ENCODE peak calls at places on chromosomes 2 and 18, in five cellular contexts. X, R, N, O and U are unnamed samples.

GRCh38 chr2:232886176-232886575 is 16.1 kb downstream of the SNORC start:
- DNase-seq in N (no peak), R (no peak), X (no peak), O (no peak), U (no peak)

GRCh38 chr2:39121523-39122063 is 742 bp upstream of the SOS1 start:
- DNase-seq in X (peak), N (no peak), R (no peak), O (no peak), U (no peak)

GRCh38 chr2:85073061-85073460 is 60.1 kb upstream of the TCF7L1 start:
- DNase-seq in O (no peak), X (no peak), R (no peak), N (no peak), U (no peak)

GRCh38 chr2:79327460-79327859 is 167.9 kb upstream of the REG3A start:
- DNase-seq in O (no peak), R (no peak), N (no peak), X (no peak), U (no peak)

GRCh38 chr2:10779776-10780490 is 32.7 kb downstream of the PDIA6 start:
- DNase-seq in O (no peak), X (no peak), N (no peak), R (no peak), U (no peak)

GRCh38 chr2:168700615-168701245 is 101.7 kb upstream of the NOSTRIN start:
- DNase-seq in R (no peak), N (peak), O (no peak), X (peak), U (no peak)

GRCh38 chr2:64863097-64863820 is 125.9 kb upstream of the SLC1A4 start:
- DNase-seq in O (no peak), R (no peak), N (no peak), X (no peak), U (no peak)

GRCh38 chr2:119425620-119426395 is 5.8 kb upstream of the TMEM37 start:
- DNase-seq in O (no peak), R (no peak), X (no peak), N (no peak), U (no peak)

GRCh38 chr2:6692819-6693218 is 172.9 kb downstream of the CMPK2 start:
- DNase-seq in O (no peak), N (no peak), R (no peak), X (no peak), U (no peak)

GRCh38 chr2:6973895-6974545 is 56.8 kb downstream of the RNF144A start:
- DNase-seq in O (no peak), R (no peak), N (no peak), X (peak), U (no peak)

GRCh38 chr2:114525955-114526354 is 83.5 kb downstream of the DPP10 start:
- DNase-seq in N (no peak), R (no peak), X (no peak), O (no peak), U (no peak)

GRCh38 chr2:140601342-140601741 is 1529.5 kb downstream of the LRP1B start:
- DNase-seq in N (no peak), O (no peak), R (no peak), X (no peak), U (no peak)

GRCh38 chr2:196606516-196606915 is 33.0 kb upstream of the CCDC150 start:
- DNase-seq in X (no peak), N (no peak), R (no peak), O (no peak), U (no peak)

GRCh38 chr18:2901405-2901989 is 54.7 kb downstream of the EMILIN2 start:
- DNase-seq in O (peak), R (no peak), X (peak), N (peak), U (no peak)

DNA sequence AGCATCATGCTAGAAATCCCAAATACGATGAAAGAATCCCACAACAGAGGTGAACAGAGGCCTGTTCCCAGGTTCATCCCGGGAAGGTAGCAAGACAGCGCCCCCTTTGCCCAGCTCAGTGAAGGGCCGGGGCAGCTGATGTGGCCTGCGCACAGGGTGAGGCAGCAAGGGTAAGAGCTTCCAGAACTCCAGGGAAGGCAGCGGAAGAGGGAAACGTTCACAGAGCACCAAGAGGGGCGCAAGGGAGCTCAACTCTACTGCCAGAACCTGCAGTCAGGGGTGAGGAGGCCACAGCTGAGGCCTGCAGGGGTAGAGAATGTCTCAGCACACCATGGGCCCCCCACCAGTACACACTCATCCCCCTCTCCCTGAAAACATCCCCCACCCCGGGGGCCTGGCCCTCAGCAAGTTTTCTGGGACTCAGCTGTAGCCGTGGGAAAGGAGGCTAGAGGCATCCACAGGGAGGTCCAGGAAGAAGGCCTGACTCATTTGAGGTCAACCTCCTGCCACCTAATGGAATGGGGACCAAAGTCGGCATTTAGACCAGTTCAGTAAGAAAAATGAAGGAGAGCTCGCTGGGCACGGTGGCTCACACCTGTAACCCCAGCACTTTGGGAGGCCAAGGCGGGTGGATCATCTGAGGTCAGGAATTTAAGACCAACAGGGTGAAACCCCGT is 95.6 kb upstream of the ASAP2 start:
- DNase-seq in X (peak), N (peak), R (no peak), O (no peak), U (no peak)
- TF ChIP-seq CTCF in X (no peak), N (peak), R (peak), O (no peak), U (no peak)

DNA sequence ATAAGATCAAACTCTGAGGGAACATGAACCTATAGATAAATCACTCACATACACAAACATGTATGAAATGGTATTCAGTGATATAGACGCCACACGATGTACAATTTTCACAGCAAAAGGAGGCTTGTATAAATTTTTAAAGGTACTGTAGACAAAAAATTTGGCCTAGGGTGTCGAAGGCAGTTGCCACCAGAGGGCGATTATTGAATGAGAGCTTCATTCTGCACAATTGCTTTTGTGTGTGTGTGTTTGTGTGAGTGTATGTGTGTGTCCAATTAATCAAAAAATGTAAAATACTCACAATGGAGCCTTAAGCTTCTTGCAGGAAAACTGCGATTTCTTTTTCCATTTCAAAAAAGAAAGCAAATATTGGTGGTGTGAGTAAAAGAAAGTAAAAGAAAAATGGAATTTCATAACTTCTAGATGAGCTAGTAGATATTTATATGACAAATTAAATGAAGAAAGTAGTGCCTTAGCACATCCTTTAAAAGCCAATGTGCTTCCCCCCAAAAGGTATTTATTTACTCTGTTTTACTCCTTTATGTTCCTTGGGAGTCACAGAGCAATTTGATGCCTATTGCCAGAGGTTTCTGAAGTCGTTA is 800.1 kb downstream of the SATB2 start:
- DNase-seq in O (no peak), N (peak), R (peak), X (peak), U (no peak)
- TF ChIP-seq CTCF in O (no peak), N (peak), R (peak), X (peak), U (no peak)

GRCh38 chr2:13141315-13141714 is 424.6 kb downstream of the TRIB2 start:
- DNase-seq in X (no peak), O (no peak), N (no peak), R (no peak), U (no peak)

GRCh38 chr2:13137679-13138078 is 420.9 kb downstream of the TRIB2 start:
- DNase-seq in N (no peak), R (no peak), X (no peak), O (no peak), U (no peak)

GRCh38 chr2:13135369-13135768 is 418.6 kb downstream of the TRIB2 start:
- DNase-seq in R (no peak), X (no peak), N (no peak), O (no peak), U (no peak)

DNA sequence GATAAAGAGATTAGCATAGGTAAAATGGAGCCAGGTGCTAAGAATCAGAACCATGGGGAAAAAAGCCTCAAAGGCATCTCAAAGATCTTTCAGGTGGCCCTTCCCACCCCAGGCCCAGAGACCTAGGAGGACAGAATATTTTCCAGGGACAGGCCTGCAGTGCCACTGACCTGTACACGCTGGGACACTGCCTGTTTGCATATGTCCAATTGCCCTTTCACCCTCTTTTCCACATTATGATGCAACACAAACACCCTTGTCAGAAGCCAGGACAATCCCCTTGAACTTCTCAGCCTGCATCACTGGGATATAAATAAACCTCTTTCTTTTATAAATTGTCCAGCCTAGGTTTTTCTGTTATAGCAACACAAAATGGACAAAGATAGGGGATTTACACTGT is 419.1 kb downstream of the TRIB2 start:
- DNase-seq in X (no peak), O (no peak), R (no peak), N (no peak), U (no peak)
- TF ChIP-seq CTCF in X (no peak), O (no peak), R (no peak), N (no peak), U (no peak)

GRCh38 chr18:12346240-12346565 is 30.8 kb downstream of the AFG3L2 start:
- DNase-seq in O (no peak), N (no peak), X (no peak), R (no peak), U (no peak)
- TF ChIP-seq CTCF in O (no peak), N (no peak), X (no peak), R (no peak), U (no peak)